ENCODE peak calls at places on chromosomes 5 and 9, in six cellular contexts. Q is ureter; C is CD4-positive, alpha-beta T cell; X is colonic mucosa; U is fibroblast of lung; F is fibroblast of the aortic adventitia. Y is an unnamed sample.

GRCh38 chr5:132226516-132227234 is 978 bp downstream of the P4HA2 start:
- DNase-seq in X (peak; percentile 31), C (no peak), F (peak; percentile 64), Q (no peak), U (peak; percentile 68), Y (peak; percentile 25)

GRCh38 chr9:134773842-134774241 is 106.8 kb upstream of the FCN2 start:
- DNase-seq in C (no peak), X (no peak), Q (no peak), F (no peak), U (no peak), Y (no peak)

GRCh38 chr9:16509946-16510504 is 360.4 kb downstream of the BNC2 start:
- DNase-seq in U (peak; percentile 98), Q (no peak), X (no peak), F (peak; percentile 80), C (no peak), Y (no peak)

GRCh38 chr9:115964710-115965347 is 188.8 kb upstream of the PAPPA start:
- DNase-seq in C (no peak), X (no peak), F (no peak), Q (no peak), U (no peak), Y (no peak)

GRCh38 chr5:136200130-136200529 is 7.2 kb upstream of the SMIM32 start:
- DNase-seq in X (peak; percentile 2), U (no peak), Q (no peak), C (no peak), F (no peak), Y (no peak)

GRCh38 chr5:89440670-89441069 is 557.7 kb upstream of the MEF2C start:
- DNase-seq in U (no peak), C (no peak), Q (no peak), X (no peak), F (no peak), Y (no peak)

GRCh38 chr5:17185776-17186175 is 31.7 kb upstream of the BASP1 start:
- DNase-seq in Q (no peak), F (peak; percentile 98), U (peak; percentile 92), C (no peak), X (no peak), Y (no peak)

GRCh38 chr9:81832571-81833285 is 95.5 kb upstream of the SPATA31D4 start:
- DNase-seq in U (peak; percentile 76), Q (no peak), X (no peak), C (no peak), F (no peak), Y (no peak)

GRCh38 chr5:140023611-140024191 is 19.4 kb downstream of the NRG2 start:
- DNase-seq in F (no peak), U (no peak), C (no peak), Q (no peak), X (no peak), Y (no peak)

GRCh38 chr5:169343761-169344160 is 42.8 kb upstream of the SLIT3 start:
- DNase-seq in X (no peak), U (no peak), Q (no peak), C (no peak), F (peak; percentile 18), Y (no peak)

GRCh38 chr5:39794511-39794910 is 369.7 kb upstream of the DAB2 start:
- DNase-seq in X (no peak), Q (no peak), C (no peak), U (peak; percentile 5), F (peak; percentile 15), Y (no peak)

GRCh38 chr9:112890106-112891081 is at the start of gene SLC46A2:
- DNase-seq in F (no peak), X (no peak), Q (no peak), U (no peak), C (no peak), Y (peak; percentile 34)

GRCh38 chr9:100219347-100219746 is 120.3 kb downstream of the INVS start:
- DNase-seq in Q (no peak), X (no peak), F (no peak), C (no peak), U (no peak), Y (no peak)

GRCh38 chr5:135246923-135247795 is 151.9 kb downstream of the MACROH2A1 start:
- DNase-seq in U (peak; percentile 98), X (peak; percentile 17), F (peak; percentile 94), C (no peak), Q (peak; percentile 39), Y (peak; percentile 21)

GRCh38 chr5:74148321-74148720 is 492.2 kb downstream of the ENC1 start:
- DNase-seq in C (no peak), U (no peak), F (no peak), X (no peak), Q (no peak), Y (no peak)

GRCh38 chr5:180920710-180921109 is 21.8 kb downstream of the BTNL8 start:
- DNase-seq in C (no peak), F (no peak), U (no peak), Q (no peak), X (no peak), Y (no peak)

GRCh38 chr5:142246-142810 is 49.0 kb upstream of the LRRC14B start:
- DNase-seq in F (no peak), X (no peak), C (no peak), U (no peak), Q (no peak), Y (no peak)

GRCh38 chr5:58410441-58410840 is 49.4 kb downstream of the PLK2 start:
- DNase-seq in U (peak; percentile 92), F (peak; percentile 90), Q (no peak), X (no peak), C (no peak), Y (no peak)

GRCh38 chr9:13705913-13706312 is 426.4 kb upstream of the MPDZ start:
- DNase-seq in F (peak; percentile 100), X (no peak), C (no peak), U (peak; percentile 69), Q (no peak), Y (no peak)

GRCh38 chr5:78472469-78473106 is 112.2 kb downstream of the SCAMP1 start:
- DNase-seq in U (peak; percentile 15), F (peak; percentile 38), X (no peak), C (no peak), Q (no peak), Y (no peak)

GRCh38 chr5:157057459-157058370 is 1.2 kb downstream of the HAVCR1 start:
- DNase-seq in C (no peak), U (no peak), X (no peak), Q (no peak), F (no peak), Y (no peak)

GRCh38 chr5:65796269-65796668 is 74.3 kb downstream of the NLN start:
- DNase-seq in F (no peak), Q (no peak), U (peak; percentile 19), X (no peak), C (no peak), Y (no peak)

GRCh38 chr5:139690385-139691274 is 42.5 kb downstream of the CXXC5 start:
- DNase-seq in F (peak; percentile 67), C (no peak), X (peak; percentile 41), Q (no peak), U (peak; percentile 77), Y (no peak)

GRCh38 chr5:61348437-61348836 is 16.4 kb downstream of the ZSWIM6 start:
- DNase-seq in C (no peak), U (no peak), Q (no peak), X (no peak), F (no peak), Y (no peak)

GRCh38 chr9:37309136-37309535 is 113.4 kb upstream of the GRHPR start:
- DNase-seq in U (no peak), F (no peak), X (no peak), Q (no peak), C (no peak), Y (no peak)

GRCh38 chr5:143887901-143888648 is 76.1 kb downstream of the HMHB1 start:
- DNase-seq in F (peak; percentile 69), X (no peak), Q (no peak), C (no peak), U (peak; percentile 90), Y (no peak)

GRCh38 chr5:1867114-1867814 is 15.5 kb downstream of the IRX4 start:
- DNase-seq in F (no peak), X (no peak), Q (no peak), U (peak; percentile 5), C (no peak), Y (no peak)

GRCh38 chr5:25334288-25334790 is 689.6 kb upstream of the CDH10 start:
- DNase-seq in Q (no peak), F (no peak), U (no peak), X (no peak), C (no peak), Y (no peak)

GRCh38 chr5:157890825-157891587 is 32.1 kb upstream of the CLINT1 start:
- DNase-seq in U (no peak), F (no peak), C (no peak), Q (no peak), X (no peak), Y (no peak)

GRCh38 chr5:11912-12311 is 80.1 kb upstream of the PLEKHG4B start:
- DNase-seq in F (peak; percentile 7), C (no peak), U (peak; percentile 36), Q (no peak), X (no peak), Y (no peak)

GRCh38 chr5:56575821-56576220 is 239.5 kb upstream of the MAP3K1 start:
- DNase-seq in C (no peak), Q (no peak), F (no peak), U (no peak), X (no peak), Y (no peak)

GRCh38 chr5:135230326-135230925 is 168.6 kb downstream of the MACROH2A1 start:
- DNase-seq in X (peak; percentile 49), C (no peak), F (peak; percentile 91), Q (no peak), U (peak; percentile 80), Y (no peak)

GRCh38 chr9:113160571-113160970 is 9.8 kb downstream of the SLC31A2 start:
- DNase-seq in C (no peak), X (no peak), Q (no peak), F (no peak), U (no peak), Y (no peak)

GRCh38 chr5:38888023-38888422 is 42.2 kb downstream of the OSMR start:
- DNase-seq in C (no peak), X (no peak), Q (no peak), U (no peak), F (no peak), Y (no peak)

GRCh38 chr5:170357853-170358497 is 31.2 kb downstream of the KCNMB1 start:
- DNase-seq in X (peak; percentile 38), U (no peak), Q (peak; percentile 62), F (no peak), C (no peak), Y (peak; percentile 38)

GRCh38 chr9:22389271-22389670 is 57.4 kb upstream of the DMRTA1 start:
- DNase-seq in X (no peak), Q (no peak), F (no peak), C (no peak), U (no peak), Y (no peak)

GRCh38 chr9:111970827-111971226 is 74.2 kb downstream of the UGCG start:
- DNase-seq in X (no peak), U (no peak), F (no peak), Q (no peak), C (no peak), Y (no peak)

GRCh38 chr9:21668504-21668903 is 133.9 kb upstream of the MTAP start:
- DNase-seq in U (no peak), F (no peak), Q (no peak), X (no peak), C (no peak), Y (no peak)

GRCh38 chr5:33891731-33892418 is at the start of gene ADAMTS12:
- DNase-seq in U (peak; percentile 80), F (peak; percentile 59), X (peak; percentile 23), C (no peak), Q (peak; percentile 53), Y (no peak)

GRCh38 chr5:107337281-107337680 is 333.5 kb downstream of the EFNA5 start:
- DNase-seq in Q (no peak), F (no peak), U (peak; percentile 35), C (no peak), X (peak; percentile 19), Y (no peak)